ENCODE peak calls at places on chromosomes 16 and 17, in seven cellular contexts. D is heart right ventricle, L is body of pancreas, I is transverse colon, J is PC-3, H is GM23338, P is fibroblast of lung. G is an unnamed sample.

GRCh38 chr17:8160224-8160577 is 2.5 kb downstream of the VAMP2 start:
- DNase-seq in D (no peak), L (no peak), I (no peak), J (no peak), H (no peak), P (no peak), G (no peak)

GRCh38 chr17:8468109-8468508 is 32.4 kb downstream of the NDEL1 start:
- DNase-seq in D (no peak), L (no peak), I (no peak), J (no peak), H (no peak), P (no peak), G (no peak)

GRCh38 chr16:4410335-4411075 is 5.9 kb downstream of the CORO7 start:
- DNase-seq in D (no peak), L (peak), I (peak), J (peak), H (no peak), P (peak), G (no peak)

GRCh38 chr17:16418684-16419066 is 3.3 kb downstream of the TRPV2 start:
- DNase-seq in D (no peak), L (no peak), I (no peak), J (no peak), H (no peak), P (no peak), G (no peak)

GRCh38 chr17:82370471-82371332 is 863 bp upstream of the UTS2R start:
- DNase-seq in D (no peak), L (no peak), I (peak), J (peak), H (no peak), P (no peak), G (no peak)

GRCh38 chr17:14793237-14793636 is 471.9 kb downstream of the PMP22 start:
- DNase-seq in D (no peak), L (no peak), I (no peak), J (no peak), H (no peak), P (peak), G (no peak)

GRCh38 chr16:84517366-84517765 is 12.9 kb upstream of the MEAK7 start:
- DNase-seq in D (no peak), L (no peak), I (no peak), J (no peak), H (no peak), P (no peak), G (no peak)

GRCh38 chr17:37176683-37177082 is 199.1 kb upstream of the C17orf78 start:
- DNase-seq in D (no peak), L (no peak), I (no peak), J (peak), H (no peak), P (peak), G (peak)

GRCh38 chr17:74452027-74452840 is 14.2 kb upstream of the CD300A start:
- DNase-seq in D (no peak), L (no peak), I (no peak), J (no peak), H (no peak), P (no peak), G (no peak)

GRCh38 chr16:57471852-57472664 is 9.6 kb downstream of the POLR2C start:
- DNase-seq in D (no peak), L (peak), I (peak), J (no peak), H (peak), P (no peak), G (no peak)

GRCh38 chr16:31375231-31375630 is 17.9 kb upstream of the ITGAD start:
- DNase-seq in D (no peak), L (no peak), I (no peak), J (no peak), H (no peak), P (no peak), G (no peak)

GRCh38 chr17:47318197-47318918 is 5.4 kb upstream of the EFCAB13 start:
- DNase-seq in D (no peak), L (no peak), I (no peak), J (no peak), H (no peak), P (no peak), G (no peak)

GRCh38 chr17:38421871-38422819 is 6.1 kb upstream of the ARHGAP23 start:
- DNase-seq in D (no peak), L (no peak), I (no peak), J (no peak), H (no peak), P (no peak), G (no peak)

GRCh38 chr17:82152114-82152513 is 54.1 kb upstream of the FASN start:
- DNase-seq in D (no peak), L (no peak), I (no peak), J (no peak), H (no peak), P (no peak), G (no peak)

GRCh38 chr17:45371414-45372324 is 54.8 kb upstream of the MAP3K14 start:
- DNase-seq in D (peak), L (peak), I (peak), J (peak), H (peak), P (peak), G (peak)

GRCh38 chr16:84829168-84829965 is 9.6 kb downstream of the CRISPLD2 start:
- DNase-seq in D (no peak), L (peak), I (peak), J (no peak), H (no peak), P (peak), G (peak)

GRCh38 chr16:2471653-2472487 is 773 bp downstream of the NTN3 start:
- DNase-seq in D (no peak), L (no peak), I (no peak), J (no peak), H (peak), P (no peak), G (no peak)

GRCh38 chr16:2472488-2472864 is 1.4 kb downstream of the NTN3 start:
- DNase-seq in D (no peak), L (no peak), I (no peak), J (no peak), H (no peak), P (no peak), G (no peak)

GRCh38 chr16:2473425-2473926 is 1.5 kb upstream of the TBC1D24 start:
- DNase-seq in D (no peak), L (no peak), I (no peak), J (peak), H (peak), P (no peak), G (no peak)

GRCh38 chr16:2473999-2474876 is 689 bp upstream of the TBC1D24 start:
- DNase-seq in D (peak), L (peak), I (peak), J (peak), H (peak), P (peak), G (no peak)

GRCh38 chr16:2472885-2473284 is 1.8 kb downstream of the NTN3 start:
- DNase-seq in D (no peak), L (no peak), I (no peak), J (no peak), H (no peak), P (no peak), G (no peak)
- H3K4me3 ChIP-seq in D (no peak), L (no peak), I (no peak), J (no peak), H (peak), P (no peak), G (no peak)

GRCh38 chr17:77501101-77501566 is 360.4 kb downstream of the SEC14L1 start:
- DNase-seq in D (no peak), L (no peak), I (peak), J (peak), H (peak), P (no peak), G (no peak)
- TF ChIP-seq CTCF in D (peak), L (no peak), I (peak), J (peak), H (peak), P (peak), G (peak)

GRCh38 chr17:6299275-6299674 is 135.6 kb downstream of the AIPL1 start:
- DNase-seq in D (no peak), L (no peak), I (no peak), J (peak), H (no peak), P (no peak), G (no peak)
- H3K4me3 ChIP-seq in D (no peak), L (no peak), I (no peak), J (no peak), H (no peak), P (no peak), G (no peak)

DNA sequence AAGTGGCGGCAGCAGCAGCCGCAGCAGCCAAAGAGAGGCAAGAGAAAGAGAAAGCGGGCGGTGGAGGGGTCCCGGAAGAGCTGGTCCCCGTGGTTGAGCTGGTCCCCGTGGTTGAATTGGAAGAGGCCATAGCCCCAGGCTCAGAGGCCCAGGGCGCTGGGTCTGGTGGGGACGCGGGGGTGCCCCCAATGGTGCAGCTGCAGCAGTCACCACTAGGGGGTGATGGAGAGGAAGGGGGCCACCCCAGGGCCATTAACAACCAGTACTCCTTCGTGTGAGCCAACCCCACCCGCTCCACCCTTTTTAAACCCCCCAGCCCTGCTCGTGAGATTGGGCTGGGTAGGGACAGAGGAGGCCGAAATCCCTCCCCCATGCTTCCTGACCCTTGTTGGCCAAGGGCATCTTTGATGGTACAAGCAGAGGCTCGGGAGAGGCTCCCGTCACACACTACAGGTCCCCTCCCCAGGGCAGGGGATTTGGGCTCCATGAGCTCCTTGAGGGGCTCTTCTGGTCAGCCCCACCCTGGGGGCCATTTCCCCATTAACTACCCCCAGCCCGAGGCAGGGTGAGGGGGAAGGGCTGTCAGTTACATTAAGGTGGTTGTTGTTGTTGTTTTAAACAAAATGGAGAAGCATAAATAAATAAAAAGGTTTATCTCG is 4.6 kb upstream of the ATP2A1 start:
- DNase-seq in D (no peak), L (no peak), I (peak), J (peak), H (peak), P (no peak), G (no peak)
- TF ChIP-seq CTCF in D (peak), L (peak), I (peak), J (peak), H (peak), P (peak), G (peak)

DNA sequence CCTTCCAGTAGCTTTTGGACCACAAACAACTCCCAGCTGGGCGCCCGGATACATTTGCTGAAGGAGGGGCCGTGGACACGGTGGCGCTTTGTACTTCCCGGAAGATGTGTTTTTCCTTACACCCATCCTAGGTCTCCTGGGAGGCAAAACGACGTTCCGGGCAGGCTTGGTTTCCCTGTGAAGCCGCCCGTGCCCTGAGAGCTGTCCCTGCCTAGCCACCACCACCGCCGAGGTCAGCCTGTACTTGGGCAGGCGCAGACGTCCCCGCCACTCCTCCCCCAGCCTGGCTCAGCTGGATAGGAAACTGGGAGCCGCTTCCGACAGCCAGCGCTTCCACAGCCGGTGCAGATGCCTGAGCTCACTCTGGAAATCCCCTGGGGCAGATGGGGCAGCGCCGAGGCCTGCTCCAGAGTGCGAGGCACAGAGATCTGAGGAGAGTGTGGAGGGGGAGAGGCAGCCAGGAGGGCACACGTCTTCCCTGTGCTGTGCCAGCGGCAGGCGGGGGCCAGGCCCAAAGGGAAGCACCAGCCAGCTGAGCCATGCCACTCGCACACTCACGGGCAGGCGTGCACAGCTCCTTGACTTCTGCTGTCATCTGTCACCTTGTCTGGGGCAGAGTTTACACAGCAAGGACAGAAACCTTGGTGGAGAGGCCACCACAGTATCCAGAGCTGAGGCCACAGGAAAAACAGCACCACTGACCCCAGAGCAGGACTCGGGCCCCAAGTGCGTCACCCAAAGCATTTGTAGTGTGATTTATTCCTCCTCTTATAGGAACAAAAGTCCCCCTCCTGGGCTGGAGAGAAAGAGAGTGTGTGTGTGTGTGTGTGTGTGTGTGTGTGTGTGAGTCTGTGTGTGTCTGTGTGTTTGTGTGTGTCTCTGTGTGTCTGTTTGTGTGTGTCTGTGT is 3.0 kb downstream of the RHBDF2 start:
- DNase-seq in D (peak), L (peak), I (peak), J (peak), H (peak), P (peak), G (peak)
- H3K4me3 ChIP-seq in D (peak), L (no peak), I (no peak), J (peak), H (no peak), P (peak), G (peak)

GRCh38 chr16:23160082-23160481 is 10.8 kb upstream of the USP31 start:
- DNase-seq in D (no peak), L (no peak), I (no peak), J (no peak), H (no peak), P (no peak), G (no peak)
- TF ChIP-seq CTCF in D (no peak), L (no peak), I (no peak), J (no peak), H (no peak), P (no peak), G (no peak)

DNA sequence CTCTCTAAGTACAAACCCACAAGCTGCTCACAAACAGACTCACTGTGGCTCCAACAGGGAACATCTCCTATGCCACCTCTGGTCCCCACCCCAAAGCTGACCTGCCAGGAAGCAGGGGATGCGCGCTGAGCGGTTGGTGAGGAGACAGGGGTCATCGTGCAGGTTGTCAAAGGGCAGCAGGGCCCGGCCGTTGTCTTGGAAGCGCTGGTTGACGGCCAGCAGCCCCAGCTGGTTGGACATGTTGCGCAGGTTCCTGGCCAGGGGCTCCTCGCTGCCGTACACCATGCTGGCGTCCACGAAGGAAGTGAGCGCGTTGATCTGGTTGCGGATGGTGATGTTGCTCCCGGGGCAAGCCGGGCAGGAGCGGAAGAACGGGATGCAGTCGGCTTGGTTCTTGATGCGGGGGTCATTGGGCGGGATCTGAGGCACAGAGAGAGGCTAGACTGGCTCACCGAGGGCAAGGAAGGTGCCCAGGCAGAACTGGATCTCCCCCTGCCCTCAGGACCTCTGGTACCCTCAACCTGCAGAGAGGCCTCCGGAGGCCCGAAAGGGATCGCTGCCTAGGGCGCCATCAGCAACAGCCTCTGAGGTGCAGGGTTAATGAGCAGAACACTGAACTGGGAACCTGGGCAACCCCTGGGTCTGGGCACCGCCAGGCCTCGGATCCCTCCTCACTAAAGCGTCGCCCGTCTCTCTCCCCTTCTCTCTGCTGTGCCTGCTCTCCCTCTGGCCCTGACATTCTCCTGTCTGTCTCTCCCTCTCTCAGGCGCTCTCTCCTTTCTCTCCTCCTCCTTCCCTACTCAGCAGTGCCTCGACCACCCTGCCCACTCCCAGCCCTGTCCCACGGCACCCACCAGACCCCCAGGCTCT is 2.8 kb downstream of the MPO start:
- DNase-seq in D (no peak), L (no peak), I (no peak), J (no peak), H (no peak), P (no peak), G (no peak)
- H3K4me3 ChIP-seq in D (no peak), L (no peak), I (no peak), J (no peak), H (no peak), P (no peak), G (no peak)

DNA sequence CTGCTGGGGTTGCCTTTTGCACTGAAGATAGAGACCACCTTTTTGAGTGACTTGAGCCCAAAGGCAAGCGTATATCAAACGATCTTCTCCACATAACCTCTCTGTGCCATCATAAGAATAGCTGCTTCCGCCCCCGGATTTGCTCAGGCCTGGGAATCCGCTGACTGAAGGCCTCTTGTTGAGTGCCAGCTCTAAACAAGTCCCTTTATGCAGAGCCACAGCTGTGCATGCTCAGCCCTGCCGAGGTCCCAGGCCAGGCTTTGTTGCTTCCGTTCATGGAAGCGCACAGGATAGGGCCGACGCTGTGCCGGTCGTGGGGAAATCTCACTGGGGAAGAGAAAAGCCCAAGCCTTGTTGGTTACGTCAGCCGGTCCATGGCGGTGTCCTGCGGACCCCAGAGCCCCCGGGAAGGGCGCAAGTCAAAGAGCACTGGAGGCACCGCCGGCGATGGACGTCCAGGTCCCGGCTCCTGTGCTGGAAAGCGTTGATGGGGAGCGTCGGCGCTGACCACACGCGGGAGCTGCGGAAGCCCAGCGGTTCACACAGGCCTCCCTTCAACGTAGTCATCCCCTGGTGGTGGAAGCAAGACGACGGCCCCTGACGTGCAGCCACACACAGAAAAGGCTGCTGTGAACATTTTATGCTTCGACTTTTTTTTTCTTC is 23.5 kb upstream of the RPL13 start:
- DNase-seq in D (no peak), L (no peak), I (no peak), J (no peak), H (no peak), P (peak), G (no peak)
- TF ChIP-seq CTCF in D (no peak), L (no peak), I (no peak), J (no peak), H (no peak), P (no peak), G (no peak)

G was measured in epithelial cell of proximal tubule.